ENCODE peak calls at places on chromosomes 12 and 14, in seven cellular contexts. W, S, I, J, N, H and M are unnamed samples.
A peak's percentile ranks its signal among the peaks of the same experiment; 100 is the strongest.

GRCh38 chr12:57055834-57056233 is 5.9 kb upstream of the MYO1A start:
- DNase-seq in H (no peak), W (no peak), I (no peak), S (no peak), J (no peak), N (no peak), M (no peak)

GRCh38 chr12:5096241-5096880 is 52.7 kb downstream of the KCNA5 start:
- DNase-seq in I (no peak), H (no peak), S (no peak), W (no peak), J (no peak), N (no peak), M (no peak)

GRCh38 chr14:75298187-75298985 is 19.8 kb downstream of the FOS start:
- DNase-seq in I (no peak), N (peak; percentile 79), W (no peak), S (peak; percentile 83), H (peak; percentile 60), J (no peak), M (no peak)

GRCh38 chr12:15534870-15535269 is 212.6 kb downstream of the PTPRO start:
- DNase-seq in N (no peak), J (no peak), W (no peak), I (no peak), S (no peak), H (no peak), M (no peak)

GRCh38 chr12:64669270-64669842 is 59.1 kb downstream of the RASSF3 start:
- DNase-seq in S (peak; percentile 90), J (no peak), I (peak; percentile 38), H (peak; percentile 56), N (peak; percentile 78), W (peak; percentile 83), M (peak; percentile 46)

GRCh38 chr12:64522807-64523206 is 70.9 kb downstream of the TBK1 start:
- DNase-seq in N (no peak), J (no peak), I (no peak), H (no peak), W (no peak), S (no peak), M (no peak)

GRCh38 chr12:14938301-14938700 is at the start of gene ERP27:
- DNase-seq in N (no peak), H (no peak), J (no peak), S (no peak), I (no peak), W (no peak), M (no peak)

GRCh38 chr14:21431126-21431525 is 24.8 kb downstream of the CHD8 start:
- DNase-seq in N (no peak), J (no peak), S (no peak), I (no peak), W (no peak), H (no peak), M (no peak)

GRCh38 chr12:91139981-91140659 is 28.8 kb upstream of the LUM start:
- DNase-seq in N (no peak), J (no peak), I (no peak), H (no peak), W (no peak), S (no peak), M (no peak)

GRCh38 chr12:47717443-47718193 is 7.7 kb downstream of the ENDOU start:
- DNase-seq in J (peak; percentile 86), H (peak; percentile 89), W (peak; percentile 56), I (peak; percentile 57), S (peak; percentile 90), N (peak; percentile 79), M (peak; percentile 63)

GRCh38 chr12:95548539-95549391 is 2.5 kb downstream of the USP44 start:
- DNase-seq in W (peak; percentile 73), S (peak; percentile 84), N (peak; percentile 75), I (peak; percentile 74), J (no peak), H (peak; percentile 48), M (peak; percentile 39)

GRCh38 chr14:100305446-100306255 is 593 bp downstream of the SLC25A29 start:
- DNase-seq in W (peak; percentile 14), S (peak; percentile 88), H (peak; percentile 53), N (peak; percentile 71), I (peak; percentile 69), J (peak; percentile 53), M (peak; percentile 74)

GRCh38 chr12:52924764-52925716 is 20.2 kb upstream of the KRT8 start:
- DNase-seq in I (no peak), N (no peak), J (no peak), W (no peak), H (no peak), S (no peak), M (no peak)

GRCh38 chr14:50932592-50933500 is 11.4 kb downstream of the PYGL start:
- DNase-seq in W (no peak), J (no peak), I (no peak), N (no peak), H (no peak), S (no peak), M (no peak)

GRCh38 chr12:58530421-58531067 is 389.8 kb downstream of the LRIG3 start:
- DNase-seq in H (no peak), W (no peak), S (no peak), I (no peak), N (no peak), J (no peak), M (no peak)

GRCh38 chr12:17640615-17641014 is 449.4 kb downstream of the RERGL start:
- DNase-seq in N (no peak), W (no peak), S (no peak), H (no peak), J (no peak), I (no peak), M (no peak)

DNA sequence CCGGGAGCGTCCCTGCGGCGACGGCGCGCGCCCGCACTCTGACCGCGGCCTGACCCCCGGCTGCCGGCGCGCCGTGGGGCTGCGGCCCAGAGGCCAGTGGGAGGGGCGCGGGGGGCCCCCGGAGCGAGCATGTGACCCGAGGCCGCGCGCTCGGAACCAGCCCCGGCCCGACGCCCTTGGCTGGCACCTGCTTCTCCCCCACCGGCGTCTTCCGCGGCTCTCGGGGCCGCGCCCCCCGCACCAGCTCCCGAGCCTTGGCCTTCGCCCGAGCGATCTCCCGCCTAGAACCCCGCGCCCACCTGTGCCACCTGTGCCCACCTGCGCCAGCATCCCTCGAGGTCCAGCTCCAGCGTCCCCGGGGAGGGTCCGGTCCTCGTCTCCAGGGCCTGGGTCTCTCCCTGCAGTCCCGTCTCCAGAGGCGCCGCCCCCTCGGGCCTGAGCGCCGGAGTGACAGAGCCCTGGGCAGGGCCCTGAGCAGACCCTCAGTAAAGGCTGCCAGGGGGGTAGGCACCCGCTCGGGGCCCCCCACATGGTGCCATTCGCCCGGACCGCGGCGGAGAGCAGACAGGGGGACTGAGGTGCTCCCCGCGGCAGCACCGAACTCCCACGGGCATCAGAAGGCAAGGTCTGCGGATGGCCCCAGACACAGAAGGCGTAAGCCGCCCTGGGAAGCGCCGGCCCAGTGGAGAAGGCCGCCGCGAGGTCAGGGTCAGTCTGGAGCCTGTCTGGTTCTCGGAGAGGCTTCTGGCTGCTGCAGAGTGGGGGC is 762 bp upstream of the PPP1R13B start:
- DNase-seq in N (peak; percentile 74), H (peak; percentile 41), J (no peak), W (no peak), S (peak; percentile 87), I (peak; percentile 23), M (peak; percentile 37)
- H3K27ac ChIP-seq in N (peak overlapping the region; percentile 97), H (peak overlapping the region; percentile 93), J (no peak overlapping the region), W (no peak overlapping the region), S (peak overlapping the region; percentile 32), I (peak overlapping the region; percentile 27), M (no peak overlapping the region)

GRCh38 chr12:103177624-103178023 is 220.2 kb downstream of the ASCL1 start:
- DNase-seq in S (no peak), N (no peak), I (no peak), H (no peak), J (no peak), W (no peak), M (no peak)

GRCh38 chr12:103181366-103182152 is 224.1 kb downstream of the ASCL1 start:
- DNase-seq in J (no peak), I (no peak), S (no peak), H (no peak), W (no peak), N (no peak), M (no peak)

GRCh38 chr12:103178681-103179080 is 221.2 kb downstream of the ASCL1 start:
- DNase-seq in J (no peak), N (no peak), S (no peak), I (no peak), H (no peak), W (no peak), M (no peak)

DNA sequence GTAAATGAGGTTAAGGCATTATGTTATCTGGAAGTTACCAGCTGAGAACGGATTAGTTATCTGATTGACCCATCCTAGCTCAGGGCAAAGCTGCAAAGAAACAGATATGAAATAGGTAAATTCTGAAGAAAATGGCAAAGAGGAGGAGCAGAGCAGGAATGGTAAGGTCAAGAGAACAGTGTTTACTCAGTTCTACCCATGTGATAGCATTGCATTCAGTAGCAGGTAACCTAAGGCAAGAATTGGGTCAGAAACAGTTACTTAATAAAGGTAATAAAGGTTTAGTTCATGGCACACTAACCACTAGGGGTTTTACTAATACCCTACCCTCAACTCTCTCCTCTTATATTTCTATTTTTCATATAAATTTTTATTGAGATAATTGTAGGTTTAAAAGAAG is 224.8 kb downstream of the ASCL1 start:
- DNase-seq in N (no peak), S (no peak), J (no peak), I (no peak), H (no peak), W (no peak), M (no peak)
- H3K4me3 ChIP-seq in N (no peak overlapping the region), S (no peak overlapping the region), J (no peak overlapping the region), I (no peak overlapping the region), H (no peak overlapping the region), W (no peak overlapping the region), M (no peak overlapping the region)

GRCh38 chr12:50120953-50121352 is 8.9 kb downstream of the COX14 start:
- DNase-seq in N (no peak), I (no peak), J (no peak), W (no peak), H (no peak), S (no peak), M (no peak)
- H3K36me3 ChIP-seq in N (no peaks in the 10 kb centered on the region), I (peaks cover 48% of the 10 kb centered on the region), J (peaks cover 16% of the 10 kb centered on the region), W (peaks cover 58% of the 10 kb centered on the region), H (peaks cover 3% of the 10 kb centered on the region), S (peaks cover 20% of the 10 kb centered on the region), M (peaks cover 72% of the 10 kb centered on the region)

DNA sequence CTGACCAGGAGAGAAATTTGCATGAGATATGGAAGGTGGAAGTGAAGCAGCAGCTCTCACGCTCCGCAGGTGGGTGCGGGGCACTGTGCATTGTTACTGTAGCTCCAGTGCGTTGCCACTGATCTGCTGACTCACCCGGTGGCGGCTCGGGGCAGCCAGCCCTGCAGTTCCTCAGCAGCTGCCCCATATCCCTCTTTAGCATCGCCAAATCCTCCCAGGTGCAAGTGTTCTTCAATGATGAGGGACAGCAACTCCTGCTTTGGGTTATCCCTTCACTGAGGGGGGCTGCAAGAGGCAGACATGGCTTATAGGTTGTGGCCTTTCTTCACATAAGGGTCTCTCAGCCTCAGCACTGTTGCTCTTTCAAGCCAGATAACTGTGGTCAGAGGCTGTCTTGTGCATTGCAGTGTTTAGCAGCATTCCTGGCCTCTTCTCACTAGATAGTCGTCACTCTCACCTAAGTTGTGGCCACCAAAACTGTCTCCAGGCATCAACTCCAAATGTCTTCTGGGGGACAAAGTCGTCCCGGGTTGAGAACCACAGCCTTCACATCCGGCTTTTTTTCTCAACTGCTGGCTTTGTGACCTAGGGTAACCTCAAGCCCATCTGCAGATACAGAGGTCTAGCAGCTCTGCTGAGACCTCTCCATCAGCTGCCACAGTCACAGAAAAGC is 180.8 kb downstream of the EFCAB11 start:
- DNase-seq in J (peak; percentile 76), I (peak; percentile 64), S (no peak), W (peak; percentile 49), H (peak; percentile 43), N (no peak), M (peak; percentile 79)
- H3K27ac ChIP-seq in J (peak overlapping the region; percentile 58), I (no peak overlapping the region), S (no peak overlapping the region), W (no peak overlapping the region), H (no peak overlapping the region), N (no peak overlapping the region), M (no peak overlapping the region)

GRCh38 chr12:1533602-1534304 is 60.6 kb downstream of the FBXL14 start:
- DNase-seq in S (no peak), I (peak; percentile 23), N (no peak), J (no peak), H (no peak), W (peak; percentile 41), M (no peak)
- H3K4me3 ChIP-seq in S (no peak overlapping the region), I (peak overlapping the region; percentile 37), N (no peak overlapping the region), J (no peak overlapping the region), H (no peak overlapping the region), W (no peak overlapping the region), M (peak overlapping the region; percentile 66)